ENCODE peak calls at places on chromosome 17, in seven cellular contexts. H is LoVo, F is neural progenitor cell, T is nephron progenitor cell, I is GDM1, R is mucosa of descending colon, Q is C1 segment of cervical spinal cord. C is an unnamed sample.

GRCh38 chr17:57998234-57998746 is 8.8 kb downstream of the SRSF1 start:
- DNase-seq in H (no peak), F (no peak), T (no peak), I (no peak), R (no peak), Q (no peak), C (no peak)

GRCh38 chr17:79602621-79603020 is 8.2 kb downstream of the RBFOX3 start:
- DNase-seq in H (no peak), F (no peak), T (no peak), I (no peak), R (no peak), Q (no peak), C (no peak)

GRCh38 chr17:3589784-3590183 is 19.4 kb downstream of the TRPV1 start:
- DNase-seq in H (no peak), F (no peak), T (no peak), I (no peak), R (no peak), Q (no peak), C (no peak)

GRCh38 chr17:16428098-16428882 is 12.9 kb downstream of the TRPV2 start:
- DNase-seq in H (no peak), F (peak), T (peak), I (no peak), R (peak), Q (peak), C (peak)

GRCh38 chr17:1469231-1469852 is 13.3 kb upstream of the CRK start:
- DNase-seq in H (no peak), F (peak), T (no peak), I (no peak), R (no peak), Q (no peak), C (no peak)

GRCh38 chr17:74924250-74924948 is at the start of gene OTOP2:
- DNase-seq in H (no peak), F (peak), T (peak), I (no peak), R (no peak), Q (peak), C (no peak)

GRCh38 chr17:67200727-67201301 is 44.2 kb downstream of the HELZ start:
- DNase-seq in H (no peak), F (peak), T (no peak), I (no peak), R (no peak), Q (no peak), C (no peak)

GRCh38 chr17:21394265-21394664 is 18.1 kb downstream of the KCNJ12 start:
- DNase-seq in H (peak), F (no peak), T (no peak), I (no peak), R (no peak), Q (no peak), C (no peak)

GRCh38 chr17:75681289-75681688 is 14.2 kb downstream of the SAP30BP start:
- DNase-seq in H (no peak), F (no peak), T (no peak), I (no peak), R (no peak), Q (no peak), C (no peak)

GRCh38 chr17:32275060-32276042 is 9.7 kb downstream of the RHBDL3 start:
- DNase-seq in H (no peak), F (no peak), T (peak), I (peak), R (no peak), Q (no peak), C (peak)

C was measured in glutamatergic neuron.